ENCODE peak calls at places on chromosomes 1 and 21, in four cellular contexts. One of them, this sample, is unnamed.
A peak's percentile ranks its signal among the peaks of the same experiment; 100 is the strongest.

GRCh38 chr21:45415188-45415942 is 10.4 kb downstream of the COL18A1 start:
- DNase-seq in left cardiac atrium: peak; percentile 24
- DNase-seq in WTC11: no peak
- DNase-seq in stimulated activated CD4-positive, alpha-beta T cell treated with anti-CD3 and anti-CD28 coated beads, Interleukin-2, amount 100 ng/mL, for 48 hours: no peak
- DNase-seq in this sample: no peak

GRCh38 chr1:12302798-12303447 is 73.1 kb downstream of the VPS13D start:
- DNase-seq in stimulated activated CD4-positive, alpha-beta T cell treated with anti-CD3 and anti-CD28 coated beads, Interleukin-2, amount 100 ng/mL, for 48 hours: no peak
- DNase-seq in WTC11: no peak
- DNase-seq in left cardiac atrium: no peak
- DNase-seq in this sample: no peak

GRCh38 chr1:221174598-221174997 is 295.4 kb downstream of the HLX start:
- DNase-seq in stimulated activated CD4-positive, alpha-beta T cell treated with anti-CD3 and anti-CD28 coated beads, Interleukin-2, amount 100 ng/mL, for 48 hours: no peak
- DNase-seq in WTC11: peak; percentile 38
- DNase-seq in left cardiac atrium: peak; percentile 52
- DNase-seq in this sample: peak; percentile 17

GRCh38 chr21:25501996-25502665 is 105.2 kb downstream of the MRPL39 start:
- DNase-seq in left cardiac atrium: no peak
- DNase-seq in WTC11: no peak
- DNase-seq in stimulated activated CD4-positive, alpha-beta T cell treated with anti-CD3 and anti-CD28 coated beads, Interleukin-2, amount 100 ng/mL, for 48 hours: peak; percentile 64
- DNase-seq in this sample: no peak

GRCh38 chr21:8998946-8999681 is 1522.3 kb upstream of the TPTE start:
- DNase-seq in left cardiac atrium: no peak
- DNase-seq in stimulated activated CD4-positive, alpha-beta T cell treated with anti-CD3 and anti-CD28 coated beads, Interleukin-2, amount 100 ng/mL, for 48 hours: no peak
- DNase-seq in WTC11: no peak
- DNase-seq in this sample: no peak

GRCh38 chr1:92168657-92169056 is 49.1 kb upstream of the C1orf146 start:
- DNase-seq in left cardiac atrium: no peak
- DNase-seq in WTC11: no peak
- DNase-seq in stimulated activated CD4-positive, alpha-beta T cell treated with anti-CD3 and anti-CD28 coated beads, Interleukin-2, amount 100 ng/mL, for 48 hours: no peak
- DNase-seq in this sample: peak; percentile 7

GRCh38 chr1:201059871-201060555 is 36.5 kb upstream of the KIF21B start:
- DNase-seq in stimulated activated CD4-positive, alpha-beta T cell treated with anti-CD3 and anti-CD28 coated beads, Interleukin-2, amount 100 ng/mL, for 48 hours: no peak
- DNase-seq in WTC11: no peak
- DNase-seq in left cardiac atrium: no peak
- DNase-seq in this sample: no peak

GRCh38 chr1:43203859-43204258 is 31.7 kb downstream of the CFAP57 start:
- DNase-seq in WTC11: no peak
- DNase-seq in stimulated activated CD4-positive, alpha-beta T cell treated with anti-CD3 and anti-CD28 coated beads, Interleukin-2, amount 100 ng/mL, for 48 hours: no peak
- DNase-seq in left cardiac atrium: no peak
- DNase-seq in this sample: no peak

GRCh38 chr1:14605945-14606344 is 7.5 kb downstream of the KAZN start:
- DNase-seq in left cardiac atrium: no peak
- DNase-seq in stimulated activated CD4-positive, alpha-beta T cell treated with anti-CD3 and anti-CD28 coated beads, Interleukin-2, amount 100 ng/mL, for 48 hours: no peak
- DNase-seq in WTC11: no peak
- DNase-seq in this sample: no peak

GRCh38 chr1:54045487-54045886 is 7.5 kb downstream of the TMEM59 start:
- DNase-seq in stimulated activated CD4-positive, alpha-beta T cell treated with anti-CD3 and anti-CD28 coated beads, Interleukin-2, amount 100 ng/mL, for 48 hours: no peak
- DNase-seq in WTC11: no peak
- DNase-seq in left cardiac atrium: no peak
- DNase-seq in this sample: no peak

GRCh38 chr1:68954841-68955240 is 458.0 kb upstream of the DEPDC1 start:
- DNase-seq in left cardiac atrium: no peak
- DNase-seq in stimulated activated CD4-positive, alpha-beta T cell treated with anti-CD3 and anti-CD28 coated beads, Interleukin-2, amount 100 ng/mL, for 48 hours: no peak
- DNase-seq in WTC11: no peak
- DNase-seq in this sample: no peak

GRCh38 chr21:45019076-45019886 is 55.1 kb upstream of the ADARB1 start:
- DNase-seq in stimulated activated CD4-positive, alpha-beta T cell treated with anti-CD3 and anti-CD28 coated beads, Interleukin-2, amount 100 ng/mL, for 48 hours: no peak
- DNase-seq in WTC11: peak; percentile 33
- DNase-seq in left cardiac atrium: peak; percentile 56
- DNase-seq in this sample: peak; percentile 90

GRCh38 chr1:201503397-201504176 is 3.3 kb downstream of the CSRP1 start:
- DNase-seq in stimulated activated CD4-positive, alpha-beta T cell treated with anti-CD3 and anti-CD28 coated beads, Interleukin-2, amount 100 ng/mL, for 48 hours: no peak
- DNase-seq in WTC11: peak; percentile 52
- DNase-seq in left cardiac atrium: peak; percentile 56
- DNase-seq in this sample: peak; percentile 75

GRCh38 chr1:241600496-241600901 is 39.7 kb downstream of the CHML start:
- DNase-seq in WTC11: no peak
- DNase-seq in stimulated activated CD4-positive, alpha-beta T cell treated with anti-CD3 and anti-CD28 coated beads, Interleukin-2, amount 100 ng/mL, for 48 hours: no peak
- DNase-seq in left cardiac atrium: no peak
- DNase-seq in this sample: no peak

GRCh38 chr1:196309386-196309785 is 298.9 kb downstream of the KCNT2 start:
- DNase-seq in left cardiac atrium: no peak
- DNase-seq in WTC11: no peak
- DNase-seq in stimulated activated CD4-positive, alpha-beta T cell treated with anti-CD3 and anti-CD28 coated beads, Interleukin-2, amount 100 ng/mL, for 48 hours: no peak
- DNase-seq in this sample: no peak

GRCh38 chr1:84862810-84863251 is 30.2 kb downstream of the LPAR3 start:
- DNase-seq in left cardiac atrium: no peak
- DNase-seq in stimulated activated CD4-positive, alpha-beta T cell treated with anti-CD3 and anti-CD28 coated beads, Interleukin-2, amount 100 ng/mL, for 48 hours: peak; percentile 24
- DNase-seq in WTC11: no peak
- DNase-seq in this sample: no peak

GRCh38 chr1:89918794-89919155 is 76.1 kb upstream of the ZNF326 start:
- DNase-seq in WTC11: no peak
- DNase-seq in stimulated activated CD4-positive, alpha-beta T cell treated with anti-CD3 and anti-CD28 coated beads, Interleukin-2, amount 100 ng/mL, for 48 hours: no peak
- DNase-seq in left cardiac atrium: no peak
- DNase-seq in this sample: no peak

GRCh38 chr1:31376374-31377134 is 3.7 kb upstream of the FABP3 start:
- DNase-seq in stimulated activated CD4-positive, alpha-beta T cell treated with anti-CD3 and anti-CD28 coated beads, Interleukin-2, amount 100 ng/mL, for 48 hours: no peak
- DNase-seq in WTC11: no peak
- DNase-seq in left cardiac atrium: no peak
- DNase-seq in this sample: peak; percentile 73